ENCODE peak calls at places on chromosomes 16 and 17, in nine cellular contexts. F is A549; I is endodermal cell; M is SJSA1; W is lower lobe of right lung; O is naive thymus-derived CD4-positive, alpha-beta T cell; H is CD8-positive, alpha-beta memory T cell; N is RWPE1; U is SK-N-SH. R is an unnamed sample.

GRCh38 chr16:47826070-47826469 is 329.7 kb downstream of the ABCC12 start:
- DNase-seq in H (no peak), N (no peak), M (no peak), O (no peak), U (no peak), I (no peak), F (no peak), W (no peak), R (no peak)

GRCh38 chr17:9244066-9245052 is 223.0 kb downstream of the NTN1 start:
- DNase-seq in N (no peak), O (no peak), H (no peak), F (no peak), M (peak), U (no peak), I (no peak), W (no peak), R (no peak)

GRCh38 chr17:2023692-2024571 is 1.2 kb downstream of the RTN4RL1 start:
- DNase-seq in U (peak), N (peak), W (peak), O (peak), H (peak), F (peak), M (no peak), I (peak), R (no peak)

GRCh38 chr17:76191891-76192290 is 48.4 kb downstream of the RNF157 start:
- DNase-seq in F (no peak), H (peak), O (no peak), M (no peak), W (no peak), N (no peak), U (no peak), I (no peak), R (peak)

GRCh38 chr16:3142770-3143169 is 7.9 kb downstream of the ZNF213 start:
- DNase-seq in O (no peak), F (no peak), I (no peak), N (no peak), M (no peak), H (no peak), W (peak), U (peak), R (no peak)

GRCh38 chr16:535446-536405 is 8.2 kb downstream of the CAPN15 start:
- DNase-seq in U (no peak), H (no peak), I (no peak), N (peak), O (no peak), W (no peak), F (peak), M (peak), R (no peak)

GRCh38 chr17:1865252-1866037 is 35.6 kb downstream of the RPA1 start:
- DNase-seq in F (peak), H (peak), W (peak), I (peak), U (peak), M (peak), O (peak), N (peak), R (peak)

GRCh38 chr17:50589112-50589712 is 28.7 kb downstream of the CACNA1G start:
- DNase-seq in O (no peak), F (no peak), I (no peak), U (no peak), N (no peak), H (no peak), M (no peak), W (no peak), R (no peak)

GRCh38 chr17:65039349-65039988 is 17.1 kb downstream of the GNA13 start:
- DNase-seq in O (no peak), W (no peak), F (no peak), H (peak), M (no peak), U (no peak), I (no peak), N (peak), R (peak)

GRCh38 chr17:43986225-43986981 is 18.0 kb upstream of the NAGS start:
- DNase-seq in I (no peak), F (no peak), U (no peak), H (no peak), O (no peak), N (no peak), W (no peak), M (no peak), R (no peak)

GRCh38 chr17:29677139-29677834 is 54.6 kb upstream of the CORO6 start:
- DNase-seq in U (no peak), N (no peak), I (no peak), O (no peak), F (no peak), W (no peak), M (no peak), H (no peak), R (no peak)

GRCh38 chr16:19698480-19699465 is 19.3 kb downstream of the KNOP1 start:
- DNase-seq in O (no peak), U (no peak), F (no peak), N (no peak), H (no peak), W (no peak), M (no peak), I (no peak), R (no peak)

GRCh38 chr16:57137566-57138273 is 45.3 kb downstream of the CPNE2 start:
- DNase-seq in I (no peak), M (no peak), H (no peak), W (no peak), N (no peak), F (no peak), O (no peak), U (peak), R (no peak)

GRCh38 chr17:74253036-74253435 is 21.0 kb upstream of the DNAI2 start:
- DNase-seq in W (no peak), N (no peak), I (no peak), M (no peak), F (no peak), O (no peak), U (no peak), H (no peak), R (no peak)

GRCh38 chr17:418421-418751 is 65.8 kb upstream of the RPH3AL start:
- DNase-seq in U (no peak), W (no peak), M (no peak), I (no peak), F (no peak), O (peak), H (peak), N (no peak), R (peak)

GRCh38 chr16:15652293-15653001 is 2.4 kb downstream of the NDE1 start:
- DNase-seq in U (no peak), M (peak), O (no peak), I (no peak), N (no peak), F (no peak), W (no peak), H (no peak), R (no peak)

GRCh38 chr17:80941171-80941570 is 50.5 kb upstream of the CHMP6 start:
- DNase-seq in F (no peak), M (no peak), N (no peak), W (peak), H (no peak), I (no peak), O (no peak), U (peak), R (no peak)

GRCh38 chr17:50634123-50634914 is at the start of gene ABCC3:
- DNase-seq in O (no peak), U (peak), H (no peak), W (peak), F (peak), I (no peak), M (peak), N (peak), R (no peak)

GRCh38 chr17:79948406-79948917 is 87.2 kb downstream of the TBC1D16 start:
- DNase-seq in I (peak), O (no peak), W (peak), H (peak), F (no peak), M (peak), U (no peak), N (no peak), R (no peak)

GRCh38 chr17:47225911-47226688 is 17.0 kb downstream of the MYL4 start:
- DNase-seq in U (no peak), I (no peak), M (no peak), N (no peak), H (no peak), O (no peak), W (no peak), F (no peak), R (no peak)

GRCh38 chr16:72785886-72786285 is 262.0 kb downstream of the ZFHX3 start:
- DNase-seq in N (no peak), H (no peak), U (no peak), O (no peak), W (no peak), I (no peak), M (peak), F (no peak), R (no peak)

GRCh38 chr16:89907055-89907814 is 11.4 kb upstream of the MC1R start:
- DNase-seq in F (no peak), U (no peak), M (no peak), I (no peak), N (no peak), H (no peak), O (no peak), W (no peak), R (no peak)

GRCh38 chr17:2598166-2598565 is 4.7 kb downstream of the PAFAH1B1 start:
- DNase-seq in W (no peak), I (peak), H (no peak), M (peak), F (no peak), O (no peak), N (peak), U (no peak), R (no peak)

GRCh38 chr17:29108806-29109476 is 66.0 kb downstream of the PIPOX start:
- DNase-seq in O (no peak), N (no peak), U (no peak), W (no peak), F (no peak), H (no peak), M (no peak), I (no peak), R (no peak)

GRCh38 chr17:42760652-42761581 is at the start of gene RAMP2:
- DNase-seq in W (no peak), O (peak), N (no peak), U (peak), F (peak), I (peak), H (no peak), M (no peak), R (no peak)

GRCh38 chr16:3878610-3879009 is 1.9 kb downstream of the CREBBP start:
- DNase-seq in I (no peak), M (no peak), W (no peak), N (no peak), F (no peak), U (no peak), O (no peak), H (no peak), R (no peak)

GRCh38 chr17:20920813-20921199 is 122.0 kb downstream of the USP22 start:
- DNase-seq in F (no peak), O (no peak), H (no peak), I (no peak), W (no peak), U (no peak), N (no peak), M (peak), R (no peak)

GRCh38 chr16:74577882-74578366 is 29.0 kb downstream of the GLG1 start:
- DNase-seq in U (no peak), N (peak), I (no peak), M (peak), F (no peak), H (no peak), W (no peak), O (no peak), R (no peak)

GRCh38 chr16:57383276-57384247 is 11.3 kb downstream of the CX3CL1 start:
- DNase-seq in M (peak), W (no peak), U (no peak), H (peak), O (no peak), N (peak), F (no peak), I (peak), R (no peak)

GRCh38 chr16:1279081-1279944 is 23.4 kb downstream of the TPSD1 start:
- DNase-seq in N (no peak), U (no peak), H (no peak), I (no peak), W (no peak), F (no peak), O (no peak), M (no peak), R (no peak)

GRCh38 chr16:4521971-4522623 is 16.5 kb downstream of the CDIP1 start:
- DNase-seq in N (no peak), W (no peak), H (no peak), U (peak), O (no peak), M (no peak), I (no peak), F (no peak), R (no peak)

GRCh38 chr16:53945996-53946395 is 242.0 kb downstream of the FTO start:
- DNase-seq in I (no peak), W (no peak), M (peak), F (peak), H (no peak), O (no peak), U (peak), N (peak), R (no peak)

DNA sequence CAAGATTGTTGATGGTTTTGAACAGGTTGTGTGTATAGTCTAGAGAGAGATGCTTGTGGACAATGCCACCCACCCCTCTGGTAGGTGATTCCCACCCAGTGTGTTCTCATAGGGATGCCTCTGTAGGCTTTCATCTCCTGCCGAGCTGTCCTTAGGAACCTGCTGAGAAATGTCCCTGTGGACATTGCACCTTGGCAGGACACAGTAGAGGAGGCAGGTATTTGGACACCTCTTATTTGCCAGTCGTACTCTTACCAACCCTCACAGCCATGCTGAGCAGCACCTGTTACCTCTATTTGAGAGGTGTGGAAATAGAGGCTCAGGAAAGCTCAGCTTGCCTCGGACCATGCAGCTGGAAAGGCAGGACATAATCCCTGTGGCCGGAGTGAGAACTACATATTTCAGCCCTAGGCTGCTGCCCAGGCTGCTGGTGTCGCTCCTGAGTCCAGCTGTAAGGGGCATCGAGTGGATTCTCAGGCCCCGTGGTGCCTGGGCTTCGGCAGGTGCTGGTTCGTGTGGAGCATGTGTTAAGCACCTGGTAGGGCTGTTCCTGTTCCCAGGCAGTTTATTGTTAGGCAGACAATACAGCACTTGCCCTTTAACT is 33.3 kb downstream of the EPN2 start:
- DNase-seq in N (no peak), I (peak), U (no peak), H (no peak), W (no peak), F (no peak), O (no peak), M (no peak), R (no peak)
- H3K27ac ChIP-seq in N (no peak), I (no peak), U (no peak), H (no peak), W (peak), F (no peak), O (no peak), M (no peak), R (no peak)

GRCh38 chr17:55282379-55282702 is 17.6 kb downstream of the HLF start:
- DNase-seq in N (no peak), W (no peak), I (no peak), U (no peak), F (no peak), O (no peak), H (no peak), M (no peak), R (no peak)
- H3K27ac ChIP-seq in N (no peak), W (peak), I (no peak), U (no peak), F (no peak), O (no peak), H (no peak), M (no peak), R (no peak)

GRCh38 chr16:24011237-24011636 is 175.5 kb downstream of the PRKCB start:
- DNase-seq in W (no peak), H (no peak), M (no peak), N (no peak), F (no peak), U (no peak), I (no peak), O (no peak), R (no peak)

GRCh38 chr16:24010440-24011089 is 174.8 kb downstream of the PRKCB start:
- DNase-seq in U (peak), F (peak), W (peak), H (peak), N (peak), M (peak), O (peak), I (peak), R (peak)

GRCh38 chr16:24007934-24008333 is 172.2 kb downstream of the PRKCB start:
- DNase-seq in W (no peak), N (no peak), M (no peak), U (no peak), O (no peak), F (no peak), I (no peak), H (no peak), R (no peak)

GRCh38 chr16:24009060-24009459 is 173.3 kb downstream of the PRKCB start:
- DNase-seq in H (no peak), N (no peak), I (no peak), O (no peak), F (no peak), U (no peak), W (no peak), M (no peak), R (no peak)

DNA sequence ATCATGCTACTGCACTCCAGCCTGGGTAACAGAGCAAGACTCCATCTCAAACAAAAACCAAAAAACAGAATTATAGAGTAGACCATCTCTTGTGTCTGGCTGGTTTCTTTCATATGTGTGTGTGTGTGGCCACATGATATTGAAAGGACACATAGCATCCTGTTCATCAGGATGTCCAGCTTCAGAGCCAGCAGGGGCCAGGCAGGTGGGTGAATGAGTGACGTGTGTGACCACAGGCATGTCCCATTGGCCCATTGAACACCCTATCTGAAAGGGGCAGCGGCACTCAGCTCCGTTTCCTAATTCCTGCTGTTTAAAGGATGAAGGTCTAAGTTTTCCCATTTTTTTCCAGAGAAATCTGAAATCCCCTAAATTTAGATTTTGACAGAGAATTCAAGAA is 174.2 kb downstream of the PRKCB start:
- DNase-seq in H (no peak), N (no peak), M (no peak), U (no peak), O (no peak), I (no peak), W (no peak), F (no peak), R (no peak)
- H3K27ac ChIP-seq in H (no peak), N (no peak), M (no peak), U (no peak), O (no peak), I (no peak), W (no peak), F (no peak), R (no peak)

GRCh38 chr17:27414271-27414670 is 42.0 kb upstream of the KSR1 start:
- DNase-seq in F (no peak), W (no peak), I (no peak), H (no peak), U (no peak), N (no peak), O (no peak), M (no peak), R (no peak)
- H3K27ac ChIP-seq in F (no peak), W (no peak), I (no peak), H (no peak), U (no peak), N (no peak), O (no peak), M (no peak), R (no peak)

GRCh38 chr17:68495081-68495480 is 17.1 kb upstream of the PRKAR1A start:
- DNase-seq in F (no peak), N (no peak), H (no peak), O (no peak), M (no peak), I (no peak), U (no peak), W (no peak), R (no peak)

GRCh38 chr17:68497885-68498319 is 14.3 kb upstream of the PRKAR1A start:
- DNase-seq in I (no peak), N (no peak), U (no peak), F (no peak), M (no peak), O (no peak), W (peak), H (no peak), R (no peak)

GRCh38 chr17:68498479-68499326 is 13.5 kb upstream of the PRKAR1A start:
- DNase-seq in N (no peak), O (no peak), W (peak), U (peak), F (no peak), M (no peak), H (no peak), I (no peak), R (no peak)

GRCh38 chr17:68499587-68499986 is 12.6 kb upstream of the PRKAR1A start:
- DNase-seq in I (no peak), U (no peak), M (no peak), W (no peak), F (no peak), N (no peak), H (no peak), O (no peak), R (no peak)

GRCh38 chr17:68501074-68501473 is 11.2 kb upstream of the PRKAR1A start:
- DNase-seq in W (no peak), I (no peak), H (no peak), O (no peak), F (no peak), N (no peak), M (no peak), U (no peak), R (no peak)
- H3K27ac ChIP-seq in W (no peak), I (no peak), H (no peak), O (no peak), F (no peak), N (no peak), M (no peak), U (no peak), R (no peak)